ENCODE peak calls at places on chromosomes 16 and 17, in four cellular contexts. F is adrenal gland, G is tibial nerve, O is heart left ventricle. H is an unnamed sample.

GRCh38 chr17:58332720-58333395 is 4.3 kb upstream of the TSPOAP1 start:
- DNase-seq in F (no peak), G (no peak), O (no peak), H (no peak)

GRCh38 chr17:31877341-31877740 is 18.3 kb upstream of the COPRS start:
- DNase-seq in F (no peak), O (no peak), G (no peak), H (no peak)

GRCh38 chr17:5921919-5922318 is 148.3 kb upstream of the WSCD1 start:
- DNase-seq in O (no peak), G (no peak), F (no peak), H (peak)

GRCh38 chr17:30191072-30191471 is 44.4 kb downstream of the SLC6A4 start:
- DNase-seq in O (no peak), F (no peak), G (no peak), H (no peak)

GRCh38 chr16:610513-611381 is 20.0 kb upstream of the WFIKKN1 start:
- DNase-seq in O (peak), F (peak), G (peak), H (peak)

GRCh38 chr16:81189100-81189664 is 49.3 kb upstream of the BCO1 start:
- DNase-seq in O (peak), G (peak), F (peak), H (peak)

GRCh38 chr16:31134625-31135534 is 647 bp downstream of the PRSS8 start:
- DNase-seq in O (no peak), G (no peak), F (no peak), H (no peak)

GRCh38 chr17:82213251-82214011 is 789 bp upstream of the CCDC57 start:
- DNase-seq in F (peak), G (no peak), O (no peak), H (no peak)

GRCh38 chr17:68184816-68185436 is 62.9 kb upstream of the AMZ2 start:
- DNase-seq in F (no peak), G (no peak), O (no peak), H (no peak)

GRCh38 chr16:54320895-54321294 is 34.3 kb upstream of the IRX3 start:
- DNase-seq in O (no peak), G (no peak), F (no peak), H (no peak)

GRCh38 chr17:68378202-68379149 is 78.8 kb downstream of the WIPI1 start:
- DNase-seq in G (peak), O (peak), F (peak), H (peak)

GRCh38 chr17:80133626-80133970 is 13.3 kb downstream of the EIF4A3 start:
- DNase-seq in O (no peak), F (no peak), G (no peak), H (no peak)

GRCh38 chr16:62068747-62069146 is 32.5 kb upstream of the CDH8 start:
- DNase-seq in G (no peak), O (no peak), F (no peak), H (no peak)

GRCh38 chr17:67431210-67432015 is 54.3 kb downstream of the PITPNC1 start:
- DNase-seq in F (no peak), O (no peak), G (no peak), H (no peak)

GRCh38 chr17:32265192-32265895 is at the start of gene RHBDL3:
- DNase-seq in O (no peak), F (no peak), G (no peak), H (no peak)

DNA sequence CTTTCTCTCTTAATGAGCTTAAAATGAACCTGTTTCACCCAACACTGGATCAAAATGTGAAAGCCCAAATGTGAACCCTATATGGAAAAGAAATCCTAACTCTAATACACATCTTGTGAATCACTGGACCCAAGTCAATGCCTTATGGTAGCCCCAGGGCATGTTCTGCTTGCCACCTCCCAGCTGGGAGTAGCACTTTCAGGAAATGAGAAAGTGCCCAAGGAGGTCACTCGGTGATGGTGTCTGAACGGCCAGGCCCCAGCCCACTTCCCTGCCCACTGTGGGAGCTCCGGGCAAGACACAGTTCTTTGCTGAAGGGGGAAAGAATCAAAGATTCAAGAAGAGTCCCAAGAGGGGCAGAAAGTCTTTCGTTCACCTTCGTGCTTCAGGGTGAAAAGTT is 46.1 kb downstream of the GTF3C1 start:
- DNase-seq in O (no peak), G (no peak), F (no peak), H (no peak)
- TF ChIP-seq CTCF in O (no peak), G (no peak), F (no peak), H (no peak)

GRCh38 chr17:50109207-50109606 is 14.1 kb downstream of the PDK2 start:
- DNase-seq in O (no peak), F (peak), G (no peak), H (no peak)

GRCh38 chr17:50109785-50110184 is 14.6 kb downstream of the PDK2 start:
- DNase-seq in F (peak), O (no peak), G (no peak), H (no peak)

GRCh38 chr17:50106393-50107131 is 11.4 kb downstream of the PDK2 start:
- DNase-seq in O (no peak), F (peak), G (no peak), H (no peak)

GRCh38 chr17:50108556-50108955 is 13.4 kb downstream of the PDK2 start:
- DNase-seq in F (peak), O (no peak), G (no peak), H (no peak)

DNA sequence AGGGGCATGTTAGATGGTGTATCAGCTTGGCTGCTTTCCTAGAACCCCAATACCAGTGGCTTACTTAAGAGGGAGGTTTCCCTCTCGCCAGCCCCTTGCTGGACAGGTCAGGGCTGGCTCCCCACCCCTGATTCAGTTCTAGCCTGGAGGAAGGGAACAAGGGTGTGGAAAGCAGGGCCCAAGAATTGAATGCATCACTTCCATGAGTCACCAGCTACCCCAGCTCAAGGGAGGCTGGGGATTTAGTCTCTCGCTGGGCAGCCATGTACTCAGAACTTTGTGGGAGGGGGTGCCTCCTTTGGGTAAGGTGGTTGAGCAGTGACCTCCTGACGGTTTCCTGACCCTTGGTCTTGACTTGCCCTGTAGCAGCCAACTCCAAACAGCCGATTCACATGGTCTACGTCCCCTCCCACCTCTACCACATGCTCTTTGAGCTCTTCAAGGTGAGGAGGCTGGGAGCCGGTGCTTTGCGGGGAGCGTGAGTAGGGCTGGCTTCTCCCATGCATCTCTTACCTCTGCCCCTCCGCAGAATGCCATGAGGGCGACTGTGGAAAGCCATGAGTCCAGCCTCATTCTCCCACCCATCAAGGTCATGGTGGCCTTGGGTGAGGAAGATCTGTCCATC is 12.8 kb downstream of the PDK2 start:
- DNase-seq in G (no peak), O (no peak), F (peak), H (no peak)
- H3K27ac ChIP-seq in G (no peak), O (peak), F (peak), H (peak)

GRCh38 chr16:67278773-67279295 is 498 bp upstream of the PLEKHG4 start:
- DNase-seq in G (no peak), O (no peak), F (no peak), H (no peak)
- TF ChIP-seq POLR2A in G (no peak), O (no peak), F (no peak), H (no peak)

GRCh38 chr17:39141915-39142664 is 9.3 kb downstream of the PLXDC1 start:
- DNase-seq in F (no peak), G (no peak), O (peak), H (no peak)

GRCh38 chr17:39141294-39141693 is 10.1 kb downstream of the PLXDC1 start:
- DNase-seq in G (no peak), F (no peak), O (no peak), H (no peak)

GRCh38 chr17:39138416-39139136 is 12.9 kb downstream of the PLXDC1 start:
- DNase-seq in G (no peak), F (no peak), O (no peak), H (no peak)

GRCh38 chr17:39139137-39139516 is 12.3 kb downstream of the PLXDC1 start:
- DNase-seq in G (no peak), O (no peak), F (no peak), H (no peak)

GRCh38 chr17:39139561-39139960 is 11.9 kb downstream of the PLXDC1 start:
- DNase-seq in F (no peak), G (no peak), O (peak), H (no peak)
- TF ChIP-seq CTCF in F (no peak), G (no peak), O (no peak), H (no peak)

GRCh38 chr17:29085223-29085622 is 42.3 kb downstream of the PIPOX start:
- DNase-seq in F (no peak), O (no peak), G (no peak), H (no peak)
- H3K27ac ChIP-seq in F (no peak), O (no peak), G (no peak), H (no peak)

GRCh38 chr16:49785970-49786369 is 69.9 kb downstream of the ZNF423 start:
- DNase-seq in G (no peak), O (no peak), F (no peak), H (no peak)
- TF ChIP-seq POLR2A in G (no peak), O (no peak), F (no peak), H (no peak)

GRCh38 chr17:3535253-3535995 is 22.2 kb downstream of the TRPV3 start:
- DNase-seq in F (peak), G (peak), O (peak), H (peak)
- TF ChIP-seq CTCF in F (peak), G (peak), O (peak), H (peak)

GRCh38 chr16:88993006-88993787 is 16.2 kb upstream of the CBFA2T3 start:
- DNase-seq in F (no peak), O (no peak), G (no peak), H (no peak)
- H3K27ac ChIP-seq in F (no peak), O (no peak), G (no peak), H (no peak)

GRCh38 chr16:67719778-67720144 is 645 bp upstream of the GFOD2 start:
- DNase-seq in G (peak), O (peak), F (peak), H (peak)

GRCh38 chr16:67716097-67716496 is 3.0 kb downstream of the GFOD2 start:
- DNase-seq in G (no peak), O (no peak), F (no peak), H (no peak)

GRCh38 chr16:67718668-67719047 is 458 bp downstream of the GFOD2 start:
- DNase-seq in G (no peak), F (no peak), O (no peak), H (no peak)

GRCh38 chr16:67720236-67720635 is 1.1 kb upstream of the GFOD2 start:
- DNase-seq in F (peak), O (no peak), G (no peak), H (no peak)

GRCh38 chr16:67719048-67719777 is at the start of gene GFOD2:
- DNase-seq in F (peak), G (peak), O (peak), H (peak)
- TF ChIP-seq POLR2A in F (peak), G (peak), O (peak), H (peak)

DNA sequence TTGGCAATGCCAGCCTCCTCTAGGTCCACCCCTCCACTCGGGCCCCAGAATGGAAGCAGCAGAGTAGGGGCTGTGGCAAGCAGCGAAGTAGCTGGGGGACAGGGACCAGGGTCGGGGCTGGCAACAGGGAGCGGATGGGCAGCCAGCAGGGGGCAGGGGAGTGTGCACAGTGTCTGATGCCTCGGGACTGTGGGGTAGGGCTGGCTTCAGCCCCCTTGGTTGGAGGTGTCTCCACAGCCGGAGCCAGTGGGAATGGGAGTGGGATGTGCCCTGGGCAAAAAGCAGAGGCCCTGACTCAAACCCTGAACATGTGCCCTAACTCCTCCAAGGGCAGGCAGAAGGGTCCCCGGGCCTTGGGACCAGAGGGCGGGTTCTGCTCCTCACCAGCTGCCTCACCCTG is 18.5 kb upstream of the ARHGAP27 start:
- DNase-seq in G (no peak), F (no peak), O (no peak), H (no peak)
- TF ChIP-seq CTCF in G (no peak), F (no peak), O (no peak), H (no peak)